ENCODE peak calls at places on chromosomes 12 and 14, in four cellular contexts. N is ovary, W is A549, L is mucosa of descending colon. K is an unnamed sample. For H3K4me1, the result is how much of the 10 kb centered on the place peaks cover.

GRCh38 chr14:67514650-67515385 is 18.3 kb upstream of the PLEKHH1 start:
- DNase-seq in W (peak), N (peak), L (peak), K (peak)

GRCh38 chr14:74974364-74975058 is 19.1 kb upstream of the PGF start:
- DNase-seq in W (no peak), N (no peak), L (no peak), K (no peak)

GRCh38 chr12:114425031-114425626 is 19.2 kb upstream of the TBX5 start:
- DNase-seq in W (no peak), N (no peak), L (no peak), K (no peak)

GRCh38 chr12:71392521-71393145 is 47.0 kb upstream of the LGR5 start:
- DNase-seq in N (no peak), L (no peak), W (peak), K (peak)

GRCh38 chr12:30993766-30994165 is 67.2 kb downstream of the TSPAN11 start:
- DNase-seq in N (no peak), L (no peak), W (no peak), K (no peak)

GRCh38 chr12:79997115-79997805 is 62.4 kb upstream of the PPP1R12A start:
- DNase-seq in W (no peak), L (no peak), N (no peak), K (no peak)

GRCh38 chr12:7844131-7844530 is 28.6 kb downstream of the SLC2A14 start:
- DNase-seq in W (no peak), L (no peak), N (no peak), K (no peak)

GRCh38 chr12:11269607-11270006 is at the start of gene PRB3:
- DNase-seq in L (no peak), N (no peak), W (no peak), K (no peak)

GRCh38 chr12:89920866-89921265 is 212.2 kb upstream of the ATP2B1 start:
- DNase-seq in W (no peak), L (no peak), N (no peak), K (no peak)

GRCh38 chr14:40368314-40368713 is 936.1 kb upstream of the FBXO33 start:
- DNase-seq in W (no peak), N (no peak), L (no peak), K (no peak)

DNA sequence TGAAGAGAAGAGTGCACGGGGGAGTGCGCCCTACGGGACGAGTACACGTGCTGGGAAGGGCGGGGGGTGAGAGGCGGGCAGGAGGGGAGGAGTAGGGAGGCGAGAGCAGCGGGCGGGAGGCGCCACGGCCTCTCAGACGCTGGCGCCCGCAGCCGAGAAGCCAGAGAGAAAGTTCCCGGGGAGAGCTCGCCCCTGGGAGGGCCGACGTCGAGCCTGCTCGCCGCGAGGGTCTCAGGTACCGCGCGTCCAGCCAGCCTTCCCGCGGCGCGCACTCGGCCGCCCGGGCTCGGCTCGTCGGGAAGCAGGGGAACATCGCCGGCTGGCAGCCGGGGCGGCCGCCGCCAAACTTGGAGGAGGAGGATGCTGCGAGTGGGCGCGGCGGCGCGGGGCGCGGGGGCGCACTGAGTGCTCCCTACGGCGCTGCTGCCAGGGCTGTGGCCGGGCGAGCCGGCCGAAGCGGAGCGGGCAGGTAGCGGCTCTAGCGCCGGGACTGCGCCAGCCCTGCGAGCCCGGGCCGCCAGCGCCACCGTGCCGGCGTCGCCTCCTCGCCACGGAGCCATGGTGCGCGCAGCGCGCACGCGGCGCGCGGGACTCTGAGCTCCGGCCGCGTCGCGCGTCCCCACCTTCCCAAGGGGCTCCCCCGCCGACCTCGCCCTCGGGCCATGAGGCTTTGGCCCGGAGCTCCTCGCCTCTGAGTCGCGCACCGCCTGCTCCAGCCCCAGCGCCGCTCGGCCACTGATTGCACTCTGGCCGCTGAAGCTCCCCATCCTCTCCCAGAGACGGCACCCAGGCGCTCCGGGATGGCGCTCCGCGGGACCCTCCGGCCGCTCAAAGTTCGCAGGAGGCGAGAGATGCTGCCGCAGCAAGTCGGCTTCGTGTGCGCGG is at the start of gene SLC24A4:
- DNase-seq in L (no peak), N (no peak), W (peak), K (peak)
- H3K4me3 ChIP-seq in L (no peak), N (peak), W (peak), K (peak)

GRCh38 chr12:12466157-12466556 is 96.5 kb downstream of the DUSP16 start:
- DNase-seq in W (no peak), N (no peak), L (no peak), K (no peak)
- H3K4me1 ChIP-seq in W (under half), N (under half), L (under half), K (under half)

GRCh38 chr14:58191763-58192596 is 8.0 kb upstream of the ACTR10 start:
- DNase-seq in L (no peak), N (no peak), W (no peak), K (no peak)
- H3K4me3 ChIP-seq in L (no peak), N (no peak), W (no peak), K (no peak)

DNA sequence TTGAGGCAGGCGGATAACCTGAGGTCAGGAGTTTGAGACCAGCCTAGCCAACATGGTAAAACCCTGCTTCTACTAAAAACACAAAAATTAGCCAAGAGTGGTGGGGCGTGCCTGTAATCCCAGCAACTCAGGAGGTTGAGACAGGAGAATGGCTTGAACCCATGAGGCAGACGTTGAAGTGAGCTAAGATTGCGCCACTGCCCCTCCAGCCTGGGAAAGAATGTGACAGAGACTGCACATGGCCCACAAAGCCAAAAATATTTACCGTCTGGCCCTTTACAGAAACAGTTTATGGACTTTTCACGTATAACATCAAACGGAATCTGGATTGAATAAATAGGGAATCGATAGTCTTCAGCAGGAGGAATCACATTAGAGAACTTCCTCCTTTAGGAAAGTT is 3.5 kb downstream of the RSRC2 start:
- DNase-seq in L (no peak), W (no peak), N (no peak), K (peak)
- H3K4me1 ChIP-seq in L (under half), W (half or more), N (under half), K (under half)

DNA sequence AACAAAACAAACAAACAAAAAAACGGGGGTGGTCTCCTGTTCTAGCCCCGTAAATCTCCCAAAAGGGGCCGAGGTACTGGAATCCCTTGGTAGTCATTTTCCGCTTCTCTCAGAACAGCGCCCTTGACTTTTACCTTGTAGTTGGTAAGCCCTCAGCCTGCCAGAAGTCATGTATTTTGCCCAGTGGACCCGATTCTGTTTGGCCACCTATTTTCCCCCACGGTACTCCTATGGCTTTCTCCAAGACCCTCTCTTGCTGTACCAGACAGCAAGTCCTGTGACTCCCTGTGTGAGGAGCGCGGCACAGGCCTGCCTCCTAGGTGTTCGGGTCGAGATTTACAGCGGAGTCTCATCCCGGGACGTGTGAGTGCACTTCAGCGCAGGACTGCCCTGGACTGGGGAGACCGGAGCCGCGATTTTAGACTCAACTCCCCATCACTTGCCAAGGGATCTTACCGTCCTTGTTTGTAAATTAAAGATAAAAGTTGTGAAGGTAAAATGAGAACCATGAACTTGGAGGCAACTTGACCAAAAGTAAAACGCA is 1.1 kb upstream of the MBD6 start:
- DNase-seq in W (no peak), L (peak), N (peak), K (no peak)
- H3K4me3 ChIP-seq in W (peak), L (no peak), N (peak), K (peak)

DNA sequence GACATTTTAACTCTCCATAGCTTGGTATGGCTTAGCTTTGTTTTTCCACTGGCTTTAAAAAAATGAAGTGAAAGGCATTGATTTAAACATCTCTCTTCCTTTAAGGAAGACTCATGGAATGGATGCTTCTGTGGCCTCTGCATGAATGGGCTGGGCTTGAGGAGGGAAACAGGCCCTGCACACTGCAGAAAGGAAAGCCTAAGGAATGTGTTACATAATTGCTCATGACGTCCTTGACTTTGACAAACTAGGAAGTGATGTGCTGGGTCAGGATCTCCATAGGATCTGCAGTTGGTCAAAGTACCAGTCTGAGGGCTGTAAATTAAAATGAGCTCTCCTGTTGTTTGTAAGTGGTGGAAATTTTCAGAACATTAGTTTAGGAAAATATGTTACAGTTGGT is 12.7 kb downstream of the SAMD4A start:
- DNase-seq in W (peak), N (no peak), L (no peak), K (peak)
- H3K4me1 ChIP-seq in W (under half), N (under half), L (under half), K (under half)

DNA sequence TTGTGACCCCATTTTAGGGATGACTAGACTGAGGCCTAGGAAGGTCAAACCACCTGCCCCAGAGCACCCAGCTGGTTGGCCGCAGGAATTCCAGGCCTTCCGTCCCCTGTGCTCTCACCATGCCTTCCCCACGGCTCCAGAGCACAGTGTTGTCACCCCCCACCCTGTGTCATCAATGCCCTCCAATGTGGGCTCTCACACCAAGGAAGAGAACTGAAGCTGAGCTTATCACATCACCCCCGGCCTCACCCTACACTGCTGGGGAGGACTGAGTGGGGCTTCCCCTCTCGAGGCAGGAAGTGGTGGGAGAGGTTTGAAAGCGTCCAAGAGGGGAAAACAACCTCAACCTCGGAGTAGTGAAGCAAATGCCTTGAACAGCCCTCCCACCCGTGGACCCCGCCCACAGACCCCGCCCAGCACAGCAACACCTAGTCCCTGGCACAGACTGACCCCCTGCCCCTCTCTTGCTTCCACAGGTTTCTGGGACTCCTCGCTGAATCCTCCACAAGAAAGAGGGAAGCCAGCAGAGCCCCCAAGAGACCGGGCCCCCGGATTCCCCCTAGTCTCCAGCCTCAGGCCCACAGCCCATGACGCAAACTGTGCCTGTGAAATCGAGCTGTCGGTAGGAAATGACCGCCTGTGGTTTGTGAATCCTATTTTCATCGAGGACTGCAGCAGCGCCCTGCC is 97.2 kb downstream of the LGMN start:
- DNase-seq in W (no peak), N (no peak), L (peak), K (no peak)
- H3K4me3 ChIP-seq in W (no peak), N (no peak), L (no peak), K (no peak)

K was measured in A673.